ENCODE peak calls at places on chromosomes 13 and 19, in nine cellular contexts. Y, Z, F, I, S, Q, W, J and U are unnamed samples.

GRCh38 chr13:34817246-34817645 is 124.8 kb upstream of the NBEA start:
- DNase-seq in Q (no peak), J (no peak), F (no peak), W (no peak), S (no peak), Z (no peak), Y (no peak), I (peak), U (no peak)

GRCh38 chr19:35459414-35460082 is 11.5 kb downstream of the FFAR2 start:
- DNase-seq in J (no peak), W (no peak), Q (no peak), Z (peak), F (no peak), S (no peak), I (no peak), Y (no peak), U (peak)

GRCh38 chr19:13035820-13036365 is 40.6 kb downstream of the NFIX start:
- DNase-seq in F (no peak), S (no peak), Z (no peak), Q (no peak), W (no peak), I (no peak), Y (no peak), J (no peak), U (no peak)

GRCh38 chr19:14315433-14315832 is 65.8 kb upstream of the ADGRE5 start:
- DNase-seq in W (no peak), Q (no peak), S (no peak), Z (no peak), J (no peak), Y (no peak), I (no peak), F (no peak), U (no peak)

GRCh38 chr19:38733493-38734175 is 10.6 kb downstream of the CAPN12 start:
- DNase-seq in S (peak), Q (no peak), W (no peak), F (no peak), J (no peak), Y (no peak), I (peak), Z (no peak), U (no peak)

GRCh38 chr19:43504426-43505185 is at the start of gene PHLDB3:
- DNase-seq in Z (peak), J (no peak), I (peak), Y (no peak), F (no peak), W (peak), Q (peak), S (peak), U (no peak)

GRCh38 chr19:14479985-14480694 is 5.0 kb upstream of the PTGER1 start:
- DNase-seq in F (no peak), J (peak), S (no peak), Q (peak), Y (peak), W (peak), Z (no peak), I (no peak), U (peak)

GRCh38 chr19:54325194-54325621 is 12.2 kb upstream of the LILRA5 start:
- DNase-seq in I (peak), Q (no peak), J (peak), S (no peak), Z (no peak), Y (no peak), W (no peak), F (peak), U (no peak)

GRCh38 chr19:19335408-19336158 is 15.0 kb downstream of the MAU2 start:
- DNase-seq in I (no peak), F (peak), J (no peak), Z (no peak), W (no peak), S (no peak), Y (no peak), Q (no peak), U (no peak)

GRCh38 chr13:113666324-113666660 is 727 bp upstream of the GRK1 start:
- DNase-seq in Z (no peak), Y (no peak), W (no peak), I (no peak), F (no peak), S (peak), Q (no peak), J (no peak), U (peak)

GRCh38 chr19:44111910-44112463 is 1.2 kb upstream of the ZNF225 start:
- DNase-seq in Z (no peak), J (no peak), Q (no peak), I (peak), W (no peak), S (no peak), Y (peak), F (peak), U (no peak)

GRCh38 chr19:54231077-54231931 is 8.5 kb upstream of the LILRB3 start:
- DNase-seq in I (peak), F (no peak), Q (peak), Y (peak), Z (peak), W (peak), S (peak), J (peak), U (peak)

GRCh38 chr13:31199849-31200635 is at the start of gene B3GLCT:
- DNase-seq in J (peak), W (peak), I (peak), Q (peak), Z (peak), F (peak), Y (peak), S (peak), U (peak)

GRCh38 chr13:45280751-45281634 is 60.0 kb downstream of the TPT1 start:
- DNase-seq in S (peak), Y (peak), F (peak), Z (peak), I (peak), J (no peak), W (peak), Q (no peak), U (peak)

GRCh38 chr19:369876-370275 is 25.3 kb upstream of the MIER2 start:
- DNase-seq in I (no peak), W (no peak), F (no peak), Y (no peak), S (peak), Z (no peak), Q (no peak), J (no peak), U (no peak)

GRCh38 chr19:435056-435706 is 25.7 kb downstream of the SHC2 start:
- DNase-seq in Q (no peak), J (no peak), F (no peak), S (no peak), Z (no peak), I (no peak), Y (no peak), W (no peak), U (no peak)

GRCh38 chr19:38210458-38210987 is 13.5 kb downstream of the DPF1 start:
- DNase-seq in Y (no peak), S (peak), W (no peak), Z (peak), I (no peak), J (no peak), Q (no peak), F (no peak), U (peak)

GRCh38 chr19:3652422-3652821 is 25.8 kb upstream of the CACTIN start:
- DNase-seq in I (no peak), J (no peak), Z (no peak), W (no peak), S (no peak), Y (no peak), F (no peak), Q (no peak), U (no peak)

GRCh38 chr19:4389511-4390016 is 10.8 kb downstream of the SH3GL1 start:
- DNase-seq in W (no peak), Q (no peak), F (no peak), Y (no peak), J (no peak), Z (no peak), I (no peak), S (no peak), U (no peak)

GRCh38 chr13:42532561-42533335 is 41.2 kb upstream of the TNFSF11 start:
- DNase-seq in F (no peak), S (no peak), J (no peak), Y (no peak), W (no peak), Q (no peak), I (no peak), Z (no peak), U (no peak)

GRCh38 chr19:50311723-50312635 is 17.2 kb downstream of the KCNC3 start:
- DNase-seq in I (no peak), S (no peak), Q (no peak), W (no peak), F (no peak), J (no peak), Z (no peak), Y (no peak), U (no peak)